ENCODE peak calls at places on chromosomes 12 and 14, in four cellular contexts. T, L, H and X are unnamed samples.
A peak's percentile ranks its signal among the peaks of the same experiment; 100 is the strongest.

GRCh38 chr14:105340821-105341408 is 26.4 kb downstream of the PACS2 start:
- DNase-seq in T (no peak), L (no peak), H (no peak), X (no peak)

GRCh38 chr14:31858868-31859267 is 218.2 kb upstream of the ARHGAP5 start:
- DNase-seq in T (no peak), L (no peak), H (no peak), X (no peak)

GRCh38 chr14:61523751-61524150 is 171.6 kb upstream of the HIF1A start:
- DNase-seq in T (no peak), L (no peak), H (no peak), X (no peak)

GRCh38 chr14:99586054-99586760 is 17.8 kb downstream of the CCDC85C start:
- DNase-seq in T (no peak), L (no peak), H (no peak), X (no peak)

GRCh38 chr14:68979722-68980552 is 835 bp upstream of the ACTN1 start:
- DNase-seq in T (no peak), L (peak; percentile 60), H (no peak), X (peak; percentile 89)

GRCh38 chr12:12511895-12512674 is 50.6 kb downstream of the DUSP16 start:
- DNase-seq in T (no peak), L (no peak), H (no peak), X (no peak)

GRCh38 chr14:104688755-104689619 is at the start of gene INF2:
- DNase-seq in T (peak; percentile 52), L (peak; percentile 70), H (no peak), X (no peak)

GRCh38 chr12:54549774-54550451 is 512 bp downstream of the PDE1B start:
- DNase-seq in T (peak; percentile 28), L (no peak), H (no peak), X (peak; percentile 75)

GRCh38 chr12:106290666-106291065 is 11.9 kb upstream of the TCP11L2 start:
- DNase-seq in T (no peak), L (no peak), H (no peak), X (no peak)

GRCh38 chr12:91604897-91605296 is 422.3 kb upstream of the DCN start:
- DNase-seq in T (no peak), L (no peak), H (no peak), X (no peak)

GRCh38 chr12:24948816-24949722 is at the start of gene BCAT1:
- DNase-seq in T (peak; percentile 82), L (peak; percentile 76), H (peak; percentile 85), X (peak; percentile 92)

GRCh38 chr12:94150483-94151225 is 2.3 kb downstream of the PLXNC1 start:
- DNase-seq in T (no peak), L (no peak), H (no peak), X (peak; percentile 81)

GRCh38 chr12:96487214-96487613 is 2.2 kb upstream of the CFAP54 start:
- DNase-seq in T (peak; percentile 61), L (no peak), H (peak; percentile 48), X (no peak)

GRCh38 chr12:52182898-52183543 is 8.8 kb downstream of the KRT80 start:
- DNase-seq in T (no peak), L (no peak), H (no peak), X (no peak)

GRCh38 chr14:42541535-42542001 is 934.9 kb downstream of the LRFN5 start:
- DNase-seq in T (peak; percentile 12), L (no peak), H (no peak), X (no peak)

GRCh38 chr14:96098309-96098998 is 59.3 kb downstream of the C14orf132 start:
- DNase-seq in T (peak; percentile 62), L (peak; percentile 40), H (no peak), X (peak; percentile 77)

GRCh38 chr14:76777721-76778120 is 16.5 kb downstream of the VASH1 start:
- DNase-seq in T (no peak), L (no peak), H (no peak), X (peak; percentile 68)

GRCh38 chr12:17609152-17609551 is 480.8 kb downstream of the RERGL start:
- DNase-seq in T (no peak), L (no peak), H (no peak), X (no peak)

GRCh38 chr12:78698747-78699146 is 165.8 kb upstream of the SYT1 start:
- DNase-seq in T (no peak), L (no peak), H (peak; percentile 59), X (no peak)

GRCh38 chr12:111846016-111846415 is 4.0 kb downstream of the MAPKAPK5 start:
- DNase-seq in T (peak; percentile 18), L (no peak), H (no peak), X (no peak)

GRCh38 chr14:96235426-96235825 is 20.6 kb upstream of the BDKRB1 start:
- DNase-seq in T (no peak), L (no peak), H (no peak), X (no peak)

GRCh38 chr12:1104088-1104800 is 113.2 kb downstream of the ERC1 start:
- DNase-seq in T (no peak), L (no peak), H (no peak), X (no peak)

GRCh38 chr12:69291278-69291593 is 51.9 kb downstream of the CPSF6 start:
- DNase-seq in T (no peak), L (no peak), H (no peak), X (no peak)

GRCh38 chr14:103868242-103868897 is 21.0 kb upstream of the PPP1R13B start:
- DNase-seq in T (no peak), L (no peak), H (no peak), X (no peak)

GRCh38 chr12:86117711-86118110 is 138.5 kb downstream of the MGAT4C start:
- DNase-seq in T (no peak), L (no peak), H (peak; percentile 4), X (no peak)

GRCh38 chr12:105426766-105427165 is 96.3 kb downstream of the C12orf75 start:
- DNase-seq in T (no peak), L (no peak), H (no peak), X (no peak)

GRCh38 chr12:48002179-48002601 is 2.1 kb downstream of the COL2A1 start:
- DNase-seq in T (no peak), L (no peak), H (no peak), X (no peak)

GRCh38 chr14:50714452-50715073 is 46.5 kb upstream of the SAV1 start:
- DNase-seq in T (peak; percentile 22), L (no peak), H (peak; percentile 41), X (no peak)

GRCh38 chr12:120639771-120640721 is at the start of gene CABP1:
- DNase-seq in T (no peak), L (no peak), H (no peak), X (no peak)

GRCh38 chr12:113919791-113920190 is 46.3 kb downstream of the RBM19 start:
- DNase-seq in T (no peak), L (no peak), H (no peak), X (no peak)

GRCh38 chr14:79583738-79584405 is 627.4 kb downstream of the DIO2 start:
- DNase-seq in T (peak; percentile 37), L (no peak), H (peak; percentile 67), X (no peak)

GRCh38 chr12:19115285-19115684 is 14.2 kb upstream of the PLEKHA5 start:
- DNase-seq in T (no peak), L (no peak), H (no peak), X (no peak)
- H3K4me3 ChIP-seq in T (no peak overlapping the region), L (no peak overlapping the region), H (no peak overlapping the region), X (no peak overlapping the region)

GRCh38 chr14:52033131-52033642 is 35.7 kb downstream of the NID2 start:
- DNase-seq in T (peak; percentile 69), L (no peak), H (no peak), X (no peak)
- H3K4me3 ChIP-seq in T (peak overlapping the region; percentile 22), L (no peak overlapping the region), H (no peak overlapping the region), X (no peak overlapping the region)

GRCh38 chr12:57092529-57092862 is 3.6 kb downstream of the NAB2 start:
- DNase-seq in T (no peak), L (no peak), H (no peak), X (peak; percentile 32)
- H3K4me3 ChIP-seq in T (peak overlapping the region; percentile 22), L (no peak overlapping the region), H (peak overlapping the region; percentile 12), X (no peak overlapping the region)

GRCh38 chr12:45878630-45879255 is 111.6 kb downstream of the SCAF11 start:
- DNase-seq in T (no peak), L (no peak), H (no peak), X (no peak)
- H3K4me3 ChIP-seq in T (no peak overlapping the region), L (no peak overlapping the region), H (no peak overlapping the region), X (no peak overlapping the region)